ENCODE peak calls at places on chromosomes 3 and 15, in seven cellular contexts. D is body of pancreas, S is astrocyte of the spinal cord, I is foreskin fibroblast, L is heart left ventricle, O is cardiac fibroblast, H is psoas muscle. X is an unnamed sample.
A peak's percentile ranks its signal among the peaks of the same experiment; 100 is the strongest.

GRCh38 chr15:93989611-93990010 is 241.8 kb upstream of the MCTP2 start:
- DNase-seq in D (no peak), S (no peak), I (no peak), L (no peak), O (no peak), H (no peak), X (no peak)

GRCh38 chr3:187678869-187679268 is 8.7 kb upstream of the SST start:
- DNase-seq in D (peak; percentile 37), S (peak; percentile 55), I (peak; percentile 61), L (peak; percentile 42), O (peak; percentile 76), H (no peak), X (peak; percentile 71)

GRCh38 chr15:63372018-63372705 is 9.5 kb downstream of the CA12 start:
- DNase-seq in D (peak; percentile 37), S (peak; percentile 97), I (peak; percentile 99), L (no peak), O (peak; percentile 99), H (peak; percentile 74), X (peak; percentile 85)

GRCh38 chr3:38122712-38123290 is 14.1 kb downstream of the ACAA1 start:
- DNase-seq in D (peak; percentile 2), S (no peak), I (no peak), L (no peak), O (no peak), H (no peak), X (no peak)

GRCh38 chr3:55885721-55886120 is 398.6 kb upstream of the WNT5A start:
- DNase-seq in D (no peak), S (peak; percentile 48), I (peak; percentile 41), L (no peak), O (peak; percentile 37), H (no peak), X (peak; percentile 85)

GRCh38 chr3:24086597-24087369 is 141.7 kb downstream of the NR1D2 start:
- DNase-seq in D (no peak), S (peak; percentile 27), I (peak; percentile 17), L (no peak), O (peak; percentile 26), H (no peak), X (peak; percentile 19)

GRCh38 chr15:99437315-99438221 is 128.2 kb upstream of the MEF2A start:
- DNase-seq in D (no peak), S (no peak), I (no peak), L (no peak), O (no peak), H (no peak), X (no peak)

GRCh38 chr15:101489633-101490407 is at the start of gene PCSK6:
- DNase-seq in D (peak; percentile 60), S (no peak), I (no peak), L (peak; percentile 47), O (no peak), H (peak; percentile 50), X (peak; percentile 27)

GRCh38 chr3:7075120-7075519 is 214.2 kb downstream of the GRM7 start:
- DNase-seq in D (no peak), S (no peak), I (no peak), L (no peak), O (no peak), H (no peak), X (no peak)

GRCh38 chr3:129006864-129007263 is 5.8 kb downstream of the EFCC1 start:
- DNase-seq in D (no peak), S (no peak), I (no peak), L (no peak), O (no peak), H (no peak), X (no peak)

GRCh38 chr15:100276519-100276918 is 65.3 kb downstream of the ADAMTS17 start:
- DNase-seq in D (no peak), S (no peak), I (no peak), L (no peak), O (no peak), H (no peak), X (no peak)

GRCh38 chr3:53812434-53812833 is 33.8 kb downstream of the CHDH start:
- DNase-seq in D (no peak), S (no peak), I (no peak), L (no peak), O (no peak), H (no peak), X (no peak)

GRCh38 chr15:81091889-81092558 is 42.0 kb upstream of the CFAP161 start:
- DNase-seq in D (peak; percentile 75), S (peak; percentile 96), I (peak; percentile 95), L (peak; percentile 48), O (peak; percentile 94), H (peak; percentile 39), X (peak; percentile 88)

GRCh38 chr3:60140160-60140559 is 1090.3 kb upstream of the CFAP20DC start:
- DNase-seq in D (no peak), S (no peak), I (no peak), L (no peak), O (no peak), H (no peak), X (no peak)

GRCh38 chr15:35932541-35932940 is 386.6 kb upstream of the DPH6 start:
- DNase-seq in D (no peak), S (peak; percentile 1), I (no peak), L (no peak), O (no peak), H (no peak), X (no peak)

GRCh38 chr3:128311441-128311844 is 155.2 kb downstream of the DNAJB8 start:
- DNase-seq in D (peak; percentile 77), S (no peak), I (no peak), L (peak; percentile 81), O (no peak), H (no peak), X (no peak)

GRCh38 chr3:58563386-58564035 is 13.7 kb downstream of the FAM107A start:
- DNase-seq in D (no peak), S (no peak), I (no peak), L (no peak), O (peak; percentile 59), H (no peak), X (no peak)

GRCh38 chr15:70322051-70322668 is 224.4 kb upstream of the TLE3 start:
- DNase-seq in D (no peak), S (no peak), I (no peak), L (no peak), O (no peak), H (no peak), X (no peak)

GRCh38 chr15:70321106-70321809 is 223.5 kb upstream of the TLE3 start:
- DNase-seq in D (no peak), S (no peak), I (no peak), L (no peak), O (no peak), H (no peak), X (peak; percentile 23)

GRCh38 chr15:70323111-70323851 is 225.6 kb upstream of the TLE3 start:
- DNase-seq in D (no peak), S (peak; percentile 60), I (no peak), L (no peak), O (no peak), H (peak; percentile 72), X (peak; percentile 67)

GRCh38 chr15:70327328-70328136 is 229.8 kb upstream of the TLE3 start:
- DNase-seq in D (no peak), S (peak; percentile 89), I (no peak), L (no peak), O (peak; percentile 87), H (no peak), X (peak; percentile 72)

GRCh38 chr15:70324001-70324974 is 226.6 kb upstream of the TLE3 start:
- DNase-seq in D (no peak), S (peak; percentile 83), I (peak; percentile 71), L (no peak), O (no peak), H (no peak), X (peak; percentile 90)
- TF ChIP-seq CTCF in D (no peak), S (no peak), I (no peak), L (no peak), O (no peak), H (no peak), X (no peak)

DNA sequence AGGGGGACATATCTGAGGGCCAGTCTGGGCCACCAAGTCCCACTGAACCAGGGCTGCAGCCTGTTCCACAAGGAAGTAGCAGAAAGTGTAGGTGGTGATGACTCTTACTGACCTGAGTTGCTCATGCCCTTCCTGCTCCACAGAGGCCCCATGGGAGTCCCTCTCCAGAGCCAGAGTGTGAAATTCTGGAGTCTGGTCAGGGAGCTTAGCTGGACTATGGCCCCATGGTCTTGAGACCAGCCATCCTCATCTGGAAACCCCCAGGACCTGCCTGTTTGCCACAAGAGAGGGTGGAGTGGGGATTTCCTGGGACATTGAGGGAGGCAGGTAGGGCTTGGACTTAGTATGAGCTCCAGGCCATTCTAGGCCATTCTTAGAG is 3.0 kb downstream of the SPINT1 start:
- DNase-seq in D (no peak), S (no peak), I (no peak), L (no peak), O (no peak), H (no peak), X (no peak)
- H3K4me3 ChIP-seq in D (no peak overlapping the region), S (no peak overlapping the region), I (no peak overlapping the region), L (no peak overlapping the region), O (no peak overlapping the region), H (no peak overlapping the region), X (no peak overlapping the region)

DNA sequence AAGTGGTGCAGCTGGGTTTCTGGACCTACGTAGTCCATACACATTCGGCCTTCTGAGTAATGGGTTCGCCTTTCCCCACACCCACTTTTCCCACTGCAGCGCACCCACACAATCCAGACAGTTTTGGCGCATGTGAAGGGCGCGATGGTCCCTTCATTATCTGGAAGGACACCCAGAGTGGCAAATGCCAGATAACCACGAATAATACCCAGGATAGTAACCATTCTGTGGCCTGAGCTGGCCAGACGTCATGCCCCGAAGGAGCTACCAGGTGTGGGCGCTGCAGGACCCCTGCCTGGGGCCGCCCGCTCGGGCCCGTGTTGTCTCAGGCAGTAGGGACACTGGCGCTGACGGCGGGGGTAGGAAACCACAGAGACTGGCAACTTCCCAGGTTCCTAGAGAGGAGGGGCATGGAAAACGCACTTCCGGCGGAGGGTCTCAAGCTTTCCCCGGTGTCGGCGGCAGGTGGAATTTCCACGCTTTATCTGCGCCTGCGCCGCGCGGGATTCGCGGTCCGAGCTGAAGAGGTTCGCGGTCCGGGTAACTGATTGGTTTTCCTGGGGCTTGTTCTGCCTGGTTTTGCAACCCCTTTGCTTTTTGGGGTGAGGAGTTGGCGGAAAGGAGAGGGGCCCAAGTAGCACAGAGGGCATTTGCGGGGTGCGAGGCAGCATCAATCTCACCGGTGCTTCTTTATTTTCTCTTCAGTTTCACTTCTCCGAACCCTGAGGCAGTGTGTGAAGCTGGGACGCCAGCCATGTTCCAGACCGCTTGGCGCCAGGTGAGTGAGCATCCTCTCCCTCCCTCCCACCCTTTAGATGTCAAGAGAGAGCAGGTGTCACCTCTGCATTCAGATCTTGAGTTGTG is at the start of gene ZNF620:
- DNase-seq in D (peak; percentile 93), S (peak; percentile 54), I (no peak), L (peak; percentile 83), O (peak; percentile 28), H (peak; percentile 75), X (peak; percentile 73)
- TF ChIP-seq CTCF in D (peak; percentile 49), S (peak; percentile 46), I (peak; percentile 39), L (peak; percentile 25), O (peak; percentile 13), H (peak; percentile 28), X (peak; percentile 35)

GRCh38 chr3:159114582-159114981 is 312.7 kb downstream of the MFSD1 start:
- DNase-seq in D (no peak), S (no peak), I (no peak), L (no peak), O (no peak), H (no peak), X (no peak)

GRCh38 chr3:159112724-159113123 is 310.9 kb downstream of the MFSD1 start:
- DNase-seq in D (no peak), S (no peak), I (no peak), L (no peak), O (no peak), H (no peak), X (no peak)

DNA sequence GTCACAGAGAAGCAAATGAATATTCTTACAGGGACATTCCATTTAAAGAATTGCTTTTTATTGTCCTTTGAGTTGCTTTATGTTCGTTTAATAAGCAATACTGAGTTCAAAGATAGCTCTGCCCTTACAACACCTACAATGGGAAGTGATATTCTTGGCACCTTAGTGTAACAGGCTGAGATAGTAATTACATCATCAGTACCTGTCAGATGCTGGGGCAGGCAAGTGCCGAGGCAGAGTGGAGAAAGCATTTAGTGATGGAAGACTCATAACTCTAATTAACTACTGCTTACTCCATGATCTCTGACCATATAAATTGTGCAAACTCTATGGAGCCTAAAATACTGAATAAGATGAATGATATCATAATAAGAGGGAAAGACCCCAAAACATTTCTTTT is 311.6 kb downstream of the MFSD1 start:
- DNase-seq in D (no peak), S (no peak), I (no peak), L (no peak), O (no peak), H (no peak), X (no peak)
- H3K4me3 ChIP-seq in D (no peak overlapping the region), S (no peak overlapping the region), I (no peak overlapping the region), L (no peak overlapping the region), O (no peak overlapping the region), H (no peak overlapping the region), X (no peak overlapping the region)